ENCODE peak calls at places on chromosomes 4 and X, in nine cellular contexts. E is NCI-H1417, X is hippocampal formation, U is hepatic stellate cell, R is smooth muscle cell of the brain vasculature, B is GM10248, G is NCI-H187, K is fibroblast of pulmonary artery, L is iris pigment epithelial cell. Q is an unnamed sample.

GRCh38 chr4:83307920-83308319 is 23.3 kb upstream of the COQ2 start:
- DNase-seq in R (no peak), G (no peak), L (no peak), B (no peak), X (no peak), U (no peak), K (no peak), E (no peak), Q (no peak)

GRCh38 chrX:13432376-13432775 is 112.5 kb upstream of the ATXN3L start:
- DNase-seq in B (no peak), K (peak), G (no peak), R (peak), U (peak), L (peak), X (no peak), E (no peak), Q (no peak)

GRCh38 chr4:174358823-174359222 is 75.1 kb downstream of the CEP44 start:
- DNase-seq in G (no peak), E (no peak), B (peak), L (peak), X (no peak), U (peak), K (peak), R (peak), Q (no peak)

GRCh38 chr4:60155088-60155487 is 1045.0 kb upstream of the ADGRL3 start:
- DNase-seq in E (no peak), B (no peak), X (no peak), U (no peak), L (no peak), K (no peak), G (no peak), R (no peak), Q (no peak)

GRCh38 chr4:140092094-140092820 is 61.7 kb downstream of the MAML3 start:
- DNase-seq in B (no peak), E (peak), K (no peak), U (no peak), R (no peak), X (peak), G (peak), L (no peak), Q (peak)

GRCh38 chrX:130772313-130773140 is 130.5 kb downstream of the ENOX2 start:
- DNase-seq in R (no peak), E (peak), G (peak), L (peak), U (peak), K (peak), X (no peak), B (no peak), Q (peak)

GRCh38 chrX:132077912-132078311 is 49.9 kb downstream of the FRMD7 start:
- DNase-seq in B (no peak), G (no peak), U (no peak), L (no peak), R (no peak), K (no peak), E (no peak), X (no peak), Q (no peak)

GRCh38 chr4:7434766-7435150 is at the start of gene PSAPL1:
- DNase-seq in E (peak), R (no peak), L (peak), K (peak), G (peak), B (no peak), X (no peak), U (peak), Q (no peak)

GRCh38 chrX:48076343-48076742 is 4.9 kb upstream of the ZNF630 start:
- DNase-seq in U (no peak), R (no peak), G (no peak), X (no peak), B (peak), E (no peak), L (no peak), K (no peak), Q (no peak)

GRCh38 chr4:96407651-96408342 is 567.9 kb downstream of the PDHA2 start:
- DNase-seq in R (peak), L (peak), X (no peak), G (no peak), E (no peak), K (peak), B (no peak), U (no peak), Q (no peak)

GRCh38 chr4:102219143-102219542 is 126.1 kb downstream of the SLC39A8 start:
- DNase-seq in L (no peak), R (no peak), X (no peak), B (no peak), U (no peak), G (no peak), K (no peak), E (peak), Q (no peak)

GRCh38 chrX:19964017-19964710 is 26.7 kb downstream of the BCLAF3 start:
- DNase-seq in R (no peak), U (no peak), L (peak), E (no peak), B (peak), G (no peak), K (no peak), X (no peak), Q (no peak)

GRCh38 chrX:133440081-133440796 is 24.9 kb upstream of the GPC4 start:
- DNase-seq in E (no peak), L (no peak), G (no peak), R (no peak), K (no peak), B (no peak), U (no peak), X (no peak), Q (peak)

GRCh38 chrX:24190500-24191156 is 41.1 kb downstream of the ZFX start:
- DNase-seq in B (no peak), U (no peak), G (no peak), X (no peak), E (no peak), K (peak), R (no peak), L (peak), Q (no peak)

GRCh38 chr4:1196421-1197183 is 24.2 kb upstream of the SPON2 start:
- DNase-seq in U (no peak), B (no peak), E (no peak), R (no peak), X (no peak), L (no peak), G (no peak), K (no peak), Q (no peak)

GRCh38 chr4:38179690-38180299 is 219.6 kb downstream of the PTTG2 start:
- DNase-seq in B (peak), G (peak), E (peak), K (peak), L (peak), R (no peak), X (peak), U (peak), Q (peak)

GRCh38 chr4:7358100-7358735 is 76.5 kb downstream of the PSAPL1 start:
- DNase-seq in R (peak), G (no peak), L (peak), X (no peak), B (no peak), E (no peak), U (peak), K (peak), Q (peak)

GRCh38 chr4:176377705-176378302 is 58.0 kb downstream of the SPCS3 start:
- DNase-seq in K (peak), X (no peak), L (peak), G (no peak), E (no peak), B (peak), U (no peak), R (no peak), Q (no peak)

GRCh38 chr4:186918466-186918865 is 194.8 kb upstream of the FAT1 start:
- DNase-seq in X (no peak), G (no peak), U (no peak), E (no peak), K (no peak), R (no peak), L (no peak), B (no peak), Q (no peak)

GRCh38 chr4:13906727-13907126 is 279.2 kb upstream of the BOD1L1 start:
- DNase-seq in K (no peak), L (no peak), U (no peak), E (no peak), G (no peak), R (no peak), B (no peak), X (no peak), Q (no peak)

GRCh38 chrX:127037179-127037578 is 217.7 kb downstream of the PRR32 start:
- DNase-seq in B (no peak), X (no peak), G (no peak), K (no peak), E (no peak), L (no peak), R (no peak), U (no peak), Q (no peak)

GRCh38 chrX:129632443-129632842 is 22.3 kb downstream of the APLN start:
- DNase-seq in L (no peak), X (no peak), G (no peak), R (no peak), B (no peak), E (no peak), K (no peak), U (no peak), Q (no peak)

GRCh38 chr4:7803992-7804758 is 135.5 kb downstream of the AFAP1 start:
- DNase-seq in B (peak), X (peak), E (peak), R (no peak), G (peak), U (peak), L (peak), K (peak), Q (peak)

GRCh38 chrX:75276666-75277065 is 2.8 kb downstream of the UPRT start:
- DNase-seq in G (no peak), E (no peak), R (no peak), B (no peak), X (no peak), U (no peak), L (no peak), K (no peak), Q (no peak)

GRCh38 chr4:153750197-153750817 is 9.5 kb downstream of the RNF175 start:
- DNase-seq in E (peak), R (peak), B (peak), X (peak), K (peak), G (no peak), L (peak), U (peak), Q (peak)

GRCh38 chrX:153623310-153624029 is 23.5 kb upstream of the DUSP9 start:
- DNase-seq in E (no peak), R (no peak), B (no peak), X (no peak), U (no peak), K (no peak), L (no peak), G (no peak), Q (no peak)

GRCh38 chr4:108483077-108483476 is 137.3 kb upstream of the RPL34 start:
- DNase-seq in U (no peak), B (no peak), E (no peak), K (no peak), G (no peak), R (no peak), X (no peak), L (peak), Q (no peak)

GRCh38 chrX:106177106-106177981 is 9.2 kb downstream of the PWWP3B start:
- DNase-seq in U (no peak), X (peak), R (peak), B (no peak), L (peak), G (peak), E (peak), K (peak), Q (peak)

GRCh38 chr4:40702800-40703151 is 47.0 kb upstream of the NSUN7 start:
- DNase-seq in X (no peak), G (no peak), K (no peak), R (no peak), B (no peak), E (no peak), U (no peak), L (no peak), Q (no peak)

Q was measured in NCI-H524.